ENCODE peak calls at places on chromosomes 12 and 14, in four cellular contexts. X, F, P and K are unnamed samples. For H3K9me3 and H3K4me1, the result is how much of the 10 kb centered on the place peaks cover.

GRCh38 chr14:103695331-103696026 is 19.8 kb downstream of the XRCC3 start:
- DNase-seq in X (no peak), F (no peak), P (no peak), K (no peak)

GRCh38 chr14:99966912-99967311 is 98.3 kb upstream of the EVL start:
- DNase-seq in X (no peak), F (no peak), P (no peak), K (no peak)

GRCh38 chr12:118525216-118525615 is 148.9 kb downstream of the SUDS3 start:
- DNase-seq in X (no peak), F (no peak), P (no peak), K (no peak)

GRCh38 chr14:102957222-102957621 is 34.8 kb downstream of the AMN start:
- DNase-seq in X (no peak), F (no peak), P (no peak), K (no peak)

GRCh38 chr14:52413729-52414453 is 99.8 kb downstream of the PTGER2 start:
- DNase-seq in X (no peak), F (no peak), P (no peak), K (no peak)

GRCh38 chr12:69272511-69272910 is 33.1 kb downstream of the CPSF6 start:
- DNase-seq in X (no peak), F (no peak), P (no peak), K (no peak)

GRCh38 chr12:110248096-110248447 is 33.0 kb upstream of the ATP2A2 start:
- DNase-seq in X (no peak), F (no peak), P (no peak), K (no peak)

GRCh38 chr14:68784995-68785816 is 7.7 kb downstream of the ZFP36L1 start:
- DNase-seq in X (peak), F (no peak), P (no peak), K (no peak)

GRCh38 chr12:107402041-107403022 is 283.3 kb upstream of the PWP1 start:
- DNase-seq in X (peak), F (peak), P (peak), K (peak)

GRCh38 chr12:9754097-9754964 is 6.4 kb downstream of the CD69 start:
- DNase-seq in X (no peak), F (no peak), P (no peak), K (no peak)

GRCh38 chr14:74955229-74955999 is at the start of gene PGF:
- DNase-seq in X (peak), F (peak), P (peak), K (peak)

DNA sequence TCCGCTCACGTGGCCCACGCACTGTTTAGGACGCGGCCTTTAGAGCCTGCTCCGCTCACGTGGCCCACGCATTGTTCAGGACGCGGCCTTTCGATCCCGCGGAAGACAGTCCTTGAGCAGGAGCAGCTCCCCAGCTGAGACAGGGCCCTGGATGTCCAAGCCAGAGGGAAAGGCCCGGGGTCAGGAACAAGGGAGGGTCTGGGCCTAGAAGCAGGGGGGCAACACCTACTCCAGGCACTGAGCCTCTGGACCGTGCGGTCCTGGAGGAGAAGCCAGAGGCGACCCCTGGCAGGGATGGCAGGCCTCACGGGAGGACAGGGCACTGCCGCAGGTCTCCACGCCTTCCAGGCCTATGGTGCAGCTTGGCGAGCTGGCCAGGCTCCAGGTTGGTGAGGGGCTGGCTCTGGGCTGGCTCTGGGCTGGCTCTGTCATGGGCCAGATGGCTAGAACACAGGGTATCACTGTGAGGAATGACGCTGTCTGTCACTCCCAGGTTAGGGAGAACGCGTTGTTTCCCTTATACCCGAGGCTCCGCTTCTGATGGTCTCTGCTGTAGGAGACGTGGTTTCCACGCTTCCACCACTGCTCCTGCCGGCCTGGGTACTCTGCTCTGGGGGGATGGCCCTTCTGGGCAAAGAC is 341.7 kb downstream of the TMEM121 start:
- DNase-seq in X (no peak), F (no peak), P (no peak), K (no peak)
- H3K9me3 ChIP-seq in X (under half), F (under half), P (under half), K (under half)

DNA sequence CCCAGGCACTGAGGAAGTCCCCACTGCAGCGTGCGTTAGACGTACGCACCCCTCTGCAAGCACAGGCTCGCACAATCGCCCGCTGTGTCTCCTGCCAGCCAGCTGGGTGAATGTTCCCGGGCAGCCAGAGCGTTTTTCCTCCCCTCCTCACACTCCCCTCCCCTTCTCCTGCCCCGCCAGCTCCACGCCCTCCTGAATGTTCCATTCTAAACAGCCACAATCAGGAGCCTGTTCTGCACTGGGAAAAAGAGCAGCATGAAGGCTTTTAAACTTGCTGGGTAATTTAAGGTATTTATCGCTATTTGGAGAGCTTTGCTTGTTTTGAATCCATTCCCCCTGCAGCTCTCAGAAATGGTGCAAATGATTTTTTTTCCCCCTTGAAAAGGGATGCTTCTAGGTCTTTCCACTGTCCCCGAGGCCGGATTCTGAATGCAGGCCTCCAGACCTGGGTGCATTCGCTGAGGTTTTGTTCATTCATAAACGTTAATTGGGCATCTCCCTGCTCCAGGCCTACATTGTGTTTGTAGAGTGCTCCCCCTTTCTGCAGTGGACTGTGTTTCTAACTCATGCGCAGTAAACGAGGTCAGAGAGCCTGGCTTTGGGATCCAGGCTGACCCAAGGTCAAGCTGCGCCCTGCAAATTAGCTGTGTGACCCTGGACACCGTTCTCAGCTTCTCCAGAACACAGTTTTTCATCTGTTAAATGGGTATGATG is 212.5 kb downstream of the CHST11 start:
- DNase-seq in X (peak), F (peak), P (peak), K (peak)
- H3K4me1 ChIP-seq in X (half or more), F (under half), P (under half), K (half or more)

DNA sequence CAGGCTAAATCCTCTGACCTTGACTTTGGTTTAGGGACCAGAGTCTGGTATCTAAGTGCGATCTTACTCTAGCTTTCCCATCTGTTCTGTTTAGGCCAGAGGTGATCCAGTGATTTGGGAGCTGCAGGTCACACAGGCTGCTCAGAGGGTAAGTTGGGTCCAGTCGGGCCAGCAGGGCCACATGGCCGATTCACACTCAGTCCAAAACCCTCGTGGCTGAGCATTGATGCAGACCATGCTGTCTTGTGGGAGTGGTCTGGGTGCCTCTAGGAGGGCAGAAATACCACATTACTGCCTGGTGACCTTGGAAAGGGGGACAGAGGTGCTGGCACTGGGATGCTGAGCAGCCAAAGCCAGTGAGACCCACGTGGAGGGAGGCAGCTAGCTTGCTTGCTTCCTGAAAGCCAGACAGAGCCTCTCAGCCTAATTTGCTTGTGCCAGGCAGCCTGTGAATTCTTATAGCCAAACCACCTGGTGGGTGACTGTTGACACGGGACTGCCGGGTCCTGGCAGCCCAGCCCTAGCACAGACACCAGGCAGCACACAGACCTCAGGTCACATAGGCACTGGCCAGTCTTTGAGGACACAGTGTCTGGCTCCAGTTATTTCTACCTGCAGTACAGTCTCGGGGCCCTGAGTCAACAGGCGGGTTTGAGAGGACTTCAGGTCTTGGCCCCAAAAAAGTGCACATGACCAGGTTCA is 31.7 kb downstream of the ESRRB start:
- DNase-seq in X (no peak), F (no peak), P (no peak), K (no peak)
- H3K27ac ChIP-seq in X (no peak), F (no peak), P (no peak), K (no peak)

GRCh38 chr14:105876829-105877228 is 350.4 kb downstream of the TMEM121 start:
- DNase-seq in X (no peak), F (peak), P (no peak), K (no peak)

GRCh38 chr14:105873870-105874512 is 347.6 kb downstream of the TMEM121 start:
- DNase-seq in X (no peak), F (no peak), P (no peak), K (no peak)

GRCh38 chr14:105877645-105878044 is 351.3 kb downstream of the TMEM121 start:
- DNase-seq in X (no peak), F (no peak), P (no peak), K (no peak)

GRCh38 chr14:105878125-105878524 is 351.7 kb downstream of the TMEM121 start:
- DNase-seq in X (no peak), F (no peak), P (no peak), K (no peak)

GRCh38 chr14:105876158-105876557 is 349.8 kb downstream of the TMEM121 start:
- DNase-seq in X (no peak), F (no peak), P (no peak), K (no peak)
- H3K9me3 ChIP-seq in X (under half), F (under half), P (under half), K (under half)

GRCh38 chr12:62605972-62606371 is 139.3 kb downstream of the MON2 start:
- DNase-seq in X (no peak), F (no peak), P (peak), K (no peak)
- H3K4me1 ChIP-seq in X (under half), F (under half), P (under half), K (under half)

DNA sequence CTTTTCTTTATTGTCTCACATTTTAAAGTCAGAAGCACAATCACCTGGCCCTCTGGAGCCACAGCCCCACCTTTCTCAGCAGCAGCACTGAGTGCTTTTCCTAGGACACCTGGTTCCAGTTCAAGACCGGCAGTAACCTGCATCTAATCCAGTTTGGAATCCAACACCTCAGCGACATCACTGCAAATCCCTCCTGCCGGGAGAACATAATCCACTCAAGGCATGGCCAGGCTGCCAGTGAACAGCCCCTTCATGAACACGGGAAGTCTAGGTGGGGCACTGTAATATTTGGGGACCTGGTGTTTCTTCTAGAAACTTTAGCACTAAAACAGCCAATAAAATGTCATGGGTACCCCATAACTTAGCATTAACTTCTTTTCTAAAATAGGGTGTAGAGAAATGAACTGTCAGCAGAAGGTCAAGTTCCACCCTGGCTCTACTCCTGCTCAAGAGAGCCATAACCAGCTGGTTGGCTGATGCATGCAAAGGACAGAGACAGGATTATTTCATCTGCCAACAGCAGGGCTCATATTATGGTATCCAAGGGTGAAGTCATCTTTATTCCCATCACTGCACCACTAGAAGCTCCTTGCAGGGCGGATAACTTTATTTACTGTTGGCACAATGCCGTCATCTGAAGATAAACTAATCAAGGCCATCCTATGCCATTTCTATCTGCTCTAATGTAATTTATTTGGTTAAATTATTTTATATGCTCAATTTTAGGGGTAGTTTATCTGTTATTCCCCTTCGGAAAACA is 76.7 kb downstream of the TTC7B start:
- DNase-seq in X (no peak), F (no peak), P (no peak), K (no peak)
- H3K27ac ChIP-seq in X (no peak), F (no peak), P (no peak), K (no peak)